ENCODE peak calls at places on chromosomes 3 and 15, in six cellular contexts. One of them, this sample, is unnamed.

GRCh38 chr3:126543457-126544090 is 15.2 kb downstream of the C3orf22 start:
- DNase-seq in HCEC 1CT: no peak
- DNase-seq in head of caudate nucleus: peak; percentile 3
- DNase-seq in foreskin fibroblast: no peak
- DNase-seq in kidney: peak; percentile 40
- DNase-seq in NCI-H345: no peak
- DNase-seq in this sample: no peak

GRCh38 chr15:59170295-59170881 is 36.3 kb upstream of the LDHAL6B start:
- DNase-seq in HCEC 1CT: no peak
- DNase-seq in head of caudate nucleus: peak; percentile 38
- DNase-seq in foreskin fibroblast: peak; percentile 95
- DNase-seq in kidney: peak; percentile 94
- DNase-seq in NCI-H345: peak; percentile 66
- DNase-seq in this sample: no peak

GRCh38 chr3:65935724-65936123 is 103.0 kb downstream of the MAGI1 start:
- DNase-seq in HCEC 1CT: no peak
- DNase-seq in head of caudate nucleus: no peak
- DNase-seq in foreskin fibroblast: no peak
- DNase-seq in kidney: no peak
- DNase-seq in NCI-H345: no peak
- DNase-seq in this sample: no peak

GRCh38 chr3:52527732-52528595 is 5.7 kb downstream of the NT5DC2 start:
- DNase-seq in HCEC 1CT: no peak
- DNase-seq in head of caudate nucleus: no peak
- DNase-seq in foreskin fibroblast: no peak
- DNase-seq in kidney: peak; percentile 71
- DNase-seq in NCI-H345: no peak
- DNase-seq in this sample: no peak

GRCh38 chr3:123283657-123284398 is 82.1 kb downstream of the SEC22A start:
- DNase-seq in HCEC 1CT: no peak
- DNase-seq in head of caudate nucleus: no peak
- DNase-seq in foreskin fibroblast: no peak
- DNase-seq in kidney: no peak
- DNase-seq in NCI-H345: no peak
- DNase-seq in this sample: no peak

GRCh38 chr15:66784174-66784573 is 82.1 kb downstream of the SMAD6 start:
- DNase-seq in HCEC 1CT: no peak
- DNase-seq in head of caudate nucleus: no peak
- DNase-seq in foreskin fibroblast: no peak
- DNase-seq in kidney: peak; percentile 22
- DNase-seq in NCI-H345: no peak
- DNase-seq in this sample: no peak

GRCh38 chr15:89391685-89392257 is 57.1 kb upstream of the POLG start:
- DNase-seq in HCEC 1CT: no peak
- DNase-seq in head of caudate nucleus: no peak
- DNase-seq in foreskin fibroblast: no peak
- DNase-seq in kidney: no peak
- DNase-seq in NCI-H345: no peak
- DNase-seq in this sample: no peak

GRCh38 chr3:184563941-184564684 is 2.5 kb downstream of the EPHB3 start:
- DNase-seq in HCEC 1CT: no peak
- DNase-seq in head of caudate nucleus: no peak
- DNase-seq in foreskin fibroblast: no peak
- DNase-seq in kidney: no peak
- DNase-seq in NCI-H345: no peak
- DNase-seq in this sample: no peak

GRCh38 chr15:95929232-95929846 is 401.2 kb upstream of the NR2F2 start:
- DNase-seq in HCEC 1CT: no peak
- DNase-seq in head of caudate nucleus: no peak
- DNase-seq in foreskin fibroblast: no peak
- DNase-seq in kidney: no peak
- DNase-seq in NCI-H345: no peak
- DNase-seq in this sample: no peak

GRCh38 chr15:95866698-95867440 is 463.6 kb upstream of the NR2F2 start:
- DNase-seq in HCEC 1CT: no peak
- DNase-seq in head of caudate nucleus: no peak
- DNase-seq in foreskin fibroblast: no peak
- DNase-seq in kidney: no peak
- DNase-seq in NCI-H345: no peak
- DNase-seq in this sample: no peak

GRCh38 chr3:11034297-11035000 is 41.9 kb downstream of the SLC6A1 start:
- DNase-seq in HCEC 1CT: no peak
- DNase-seq in head of caudate nucleus: no peak
- DNase-seq in foreskin fibroblast: no peak
- DNase-seq in kidney: no peak
- DNase-seq in NCI-H345: no peak
- DNase-seq in this sample: no peak

GRCh38 chr15:36903922-36904479 is 196.3 kb downstream of the MEIS2 start:
- DNase-seq in HCEC 1CT: no peak
- DNase-seq in head of caudate nucleus: no peak
- DNase-seq in foreskin fibroblast: no peak
- DNase-seq in kidney: no peak
- DNase-seq in NCI-H345: peak; percentile 18
- DNase-seq in this sample: no peak

GRCh38 chr15:65532738-65533051 is 2.4 kb downstream of the HACD3 start:
- DNase-seq in HCEC 1CT: peak; percentile 67
- DNase-seq in head of caudate nucleus: no peak
- DNase-seq in foreskin fibroblast: peak; percentile 75
- DNase-seq in kidney: no peak
- DNase-seq in NCI-H345: peak; percentile 13
- DNase-seq in this sample: no peak

GRCh38 chr3:161310649-161311423 is 60.5 kb downstream of the SPTSSB start:
- DNase-seq in HCEC 1CT: no peak
- DNase-seq in head of caudate nucleus: no peak
- DNase-seq in foreskin fibroblast: no peak
- DNase-seq in kidney: no peak
- DNase-seq in NCI-H345: no peak
- DNase-seq in this sample: no peak

GRCh38 chr3:144524531-144524930 is 552.9 kb downstream of the DIPK2A start:
- DNase-seq in HCEC 1CT: no peak
- DNase-seq in head of caudate nucleus: no peak
- DNase-seq in foreskin fibroblast: peak; percentile 35
- DNase-seq in kidney: no peak
- DNase-seq in NCI-H345: no peak
- DNase-seq in this sample: no peak

GRCh38 chr15:38883987-38884386 is 319.4 kb upstream of the RASGRP1 start:
- DNase-seq in HCEC 1CT: no peak
- DNase-seq in head of caudate nucleus: no peak
- DNase-seq in foreskin fibroblast: peak; percentile 72
- DNase-seq in kidney: no peak
- DNase-seq in NCI-H345: no peak
- DNase-seq in this sample: no peak

GRCh38 chr3:45056608-45057301 is 30.7 kb downstream of the CLEC3B start:
- DNase-seq in HCEC 1CT: no peak
- DNase-seq in head of caudate nucleus: peak; percentile 61
- DNase-seq in foreskin fibroblast: peak; percentile 33
- DNase-seq in kidney: no peak
- DNase-seq in NCI-H345: peak; percentile 9
- DNase-seq in this sample: no peak

GRCh38 chr3:169236662-169237174 is 426.8 kb downstream of the MECOM start:
- DNase-seq in HCEC 1CT: no peak
- DNase-seq in head of caudate nucleus: no peak
- DNase-seq in foreskin fibroblast: no peak
- DNase-seq in kidney: no peak
- DNase-seq in NCI-H345: no peak
- DNase-seq in this sample: no peak

GRCh38 chr15:68208641-68209240 is 3.6 kb upstream of the CALML4 start:
- DNase-seq in HCEC 1CT: no peak
- DNase-seq in head of caudate nucleus: no peak
- DNase-seq in foreskin fibroblast: no peak
- DNase-seq in kidney: peak; percentile 29
- DNase-seq in NCI-H345: no peak
- DNase-seq in this sample: no peak

GRCh38 chr3:48765376-48765775 is 48.4 kb upstream of the IP6K2 start:
- DNase-seq in HCEC 1CT: peak; percentile 15
- DNase-seq in head of caudate nucleus: no peak
- DNase-seq in foreskin fibroblast: peak; percentile 32
- DNase-seq in kidney: no peak
- DNase-seq in NCI-H345: no peak
- DNase-seq in this sample: no peak

GRCh38 chr15:63461230-63461629 is 43.2 kb upstream of the USP3 start:
- DNase-seq in HCEC 1CT: no peak
- DNase-seq in head of caudate nucleus: peak; percentile 54
- DNase-seq in foreskin fibroblast: no peak
- DNase-seq in kidney: no peak
- DNase-seq in NCI-H345: no peak
- DNase-seq in this sample: no peak

GRCh38 chr3:192514754-192515660 is 212.3 kb downstream of the FGF12 start:
- DNase-seq in HCEC 1CT: no peak
- DNase-seq in head of caudate nucleus: peak; percentile 13
- DNase-seq in foreskin fibroblast: no peak
- DNase-seq in kidney: peak; percentile 65
- DNase-seq in NCI-H345: peak; percentile 92
- DNase-seq in this sample: peak; percentile 86

GRCh38 chr15:45375836-45376235 is 2.5 kb downstream of the GATM start:
- DNase-seq in HCEC 1CT: no peak
- DNase-seq in head of caudate nucleus: no peak
- DNase-seq in foreskin fibroblast: no peak
- DNase-seq in kidney: no peak
- DNase-seq in NCI-H345: no peak
- DNase-seq in this sample: no peak

GRCh38 chr3:140011611-140012277 is 76.8 kb downstream of the CLSTN2 start:
- DNase-seq in HCEC 1CT: no peak
- DNase-seq in head of caudate nucleus: no peak
- DNase-seq in foreskin fibroblast: no peak
- DNase-seq in kidney: no peak
- DNase-seq in NCI-H345: no peak
- DNase-seq in this sample: no peak

GRCh38 chr3:47661121-47661752 is 82.6 kb upstream of the CSPG5 start:
- DNase-seq in HCEC 1CT: peak; percentile 76
- DNase-seq in head of caudate nucleus: peak; percentile 34
- DNase-seq in foreskin fibroblast: peak; percentile 86
- DNase-seq in kidney: no peak
- DNase-seq in NCI-H345: no peak
- DNase-seq in this sample: no peak

GRCh38 chr15:48017747-48018146 is 103.0 kb upstream of the SLC24A5 start:
- DNase-seq in HCEC 1CT: no peak
- DNase-seq in head of caudate nucleus: no peak
- DNase-seq in foreskin fibroblast: no peak
- DNase-seq in kidney: no peak
- DNase-seq in NCI-H345: no peak
- DNase-seq in this sample: no peak

GRCh38 chr3:125192190-125193035 is 20.1 kb downstream of the SLC12A8 start:
- DNase-seq in HCEC 1CT: no peak
- DNase-seq in head of caudate nucleus: peak; percentile 47
- DNase-seq in foreskin fibroblast: no peak
- DNase-seq in kidney: no peak
- DNase-seq in NCI-H345: no peak
- DNase-seq in this sample: peak; percentile 78

GRCh38 chr15:33234019-33234418 is 39.5 kb upstream of the FMN1 start:
- DNase-seq in HCEC 1CT: peak; percentile 35
- DNase-seq in head of caudate nucleus: peak; percentile 37
- DNase-seq in foreskin fibroblast: peak; percentile 63
- DNase-seq in kidney: no peak
- DNase-seq in NCI-H345: peak; percentile 32
- DNase-seq in this sample: no peak

GRCh38 chr15:76994001-76994400 is 925 bp upstream of the PSTPIP1 start:
- DNase-seq in HCEC 1CT: no peak
- DNase-seq in head of caudate nucleus: no peak
- DNase-seq in foreskin fibroblast: no peak
- DNase-seq in kidney: peak; percentile 76
- DNase-seq in NCI-H345: no peak
- DNase-seq in this sample: no peak

GRCh38 chr15:62122249-62122648 is 42.8 kb downstream of the C2CD4B start:
- DNase-seq in HCEC 1CT: no peak
- DNase-seq in head of caudate nucleus: no peak
- DNase-seq in foreskin fibroblast: no peak
- DNase-seq in kidney: no peak
- DNase-seq in NCI-H345: no peak
- DNase-seq in this sample: no peak

GRCh38 chr3:116777181-116777840 is 67.7 kb downstream of the TUSC7 start:
- DNase-seq in HCEC 1CT: no peak
- DNase-seq in head of caudate nucleus: no peak
- DNase-seq in foreskin fibroblast: no peak
- DNase-seq in kidney: no peak
- DNase-seq in NCI-H345: no peak
- DNase-seq in this sample: no peak

GRCh38 chr15:62888628-62889027 is 153.9 kb upstream of the TPM1 start:
- DNase-seq in HCEC 1CT: peak; percentile 50
- DNase-seq in head of caudate nucleus: no peak
- DNase-seq in foreskin fibroblast: peak; percentile 31
- DNase-seq in kidney: no peak
- DNase-seq in NCI-H345: no peak
- DNase-seq in this sample: no peak

GRCh38 chr15:49075876-49076275 is 29.6 kb upstream of the SECISBP2L start:
- DNase-seq in HCEC 1CT: no peak
- DNase-seq in head of caudate nucleus: no peak
- DNase-seq in foreskin fibroblast: no peak
- DNase-seq in kidney: no peak
- DNase-seq in NCI-H345: no peak
- DNase-seq in this sample: no peak

GRCh38 chr15:69275933-69276565 is 22.7 kb upstream of the PAQR5 start:
- DNase-seq in HCEC 1CT: no peak
- DNase-seq in head of caudate nucleus: no peak
- DNase-seq in foreskin fibroblast: no peak
- DNase-seq in kidney: no peak
- DNase-seq in NCI-H345: no peak
- DNase-seq in this sample: no peak

GRCh38 chr3:128351476-128352085 is 115.1 kb downstream of the DNAJB8 start:
- DNase-seq in HCEC 1CT: no peak
- DNase-seq in head of caudate nucleus: no peak
- DNase-seq in foreskin fibroblast: no peak
- DNase-seq in kidney: no peak
- DNase-seq in NCI-H345: peak; percentile 4
- DNase-seq in this sample: no peak

This sample was measured in NCI-H526 treated with DMSO at 0.1 percent for 48 hours.